ENCODE peak calls at places on chromosome 6, in eight cellular contexts. L is psoas muscle, H is HL-60, G is dorsolateral prefrontal cortex, B is GM12864, D is brain microvascular endothelial cell, T is transverse colon, M is epithelial cell of proximal tubule. X is an unnamed sample.

GRCh38 chr6:88164061-88164460 is 2.1 kb downstream of the CNR1 start:
- DNase-seq in L (no peak), H (no peak), G (no peak), B (no peak), D (no peak), T (no peak), M (no peak), X (no peak)

GRCh38 chr6:24766685-24767462 is 7.9 kb upstream of the GMNN start:
- DNase-seq in L (no peak), H (no peak), G (no peak), B (no peak), D (no peak), T (no peak), M (no peak), X (no peak)

GRCh38 chr6:149044394-149044965 is 273.0 kb upstream of the TAB2 start:
- DNase-seq in L (no peak), H (no peak), G (no peak), B (no peak), D (no peak), T (no peak), M (no peak), X (no peak)

GRCh38 chr6:109069746-109070145 is 24.9 kb downstream of the SESN1 start:
- DNase-seq in L (no peak), H (no peak), G (no peak), B (no peak), D (no peak), T (no peak), M (no peak), X (no peak)

GRCh38 chr6:2363211-2363610 is 117.8 kb upstream of the GMDS start:
- DNase-seq in L (no peak), H (no peak), G (no peak), B (no peak), D (peak), T (no peak), M (no peak), X (no peak)

GRCh38 chr6:28885149-28885738 is 38.5 kb downstream of the TRIM27 start:
- DNase-seq in L (no peak), H (no peak), G (no peak), B (no peak), D (no peak), T (no peak), M (no peak), X (no peak)

GRCh38 chr6:133704371-133704770 is 184.5 kb upstream of the TCF21 start:
- DNase-seq in L (no peak), H (no peak), G (no peak), B (no peak), D (no peak), T (no peak), M (no peak), X (no peak)

GRCh38 chr6:28824793-28825731 is 98.7 kb downstream of the TRIM27 start:
- DNase-seq in L (no peak), H (no peak), G (no peak), B (no peak), D (no peak), T (no peak), M (no peak), X (no peak)

GRCh38 chr6:30789606-30790005 is 45.3 kb upstream of the IER3 start:
- DNase-seq in L (no peak), H (no peak), G (no peak), B (no peak), D (no peak), T (no peak), M (no peak), X (no peak)

GRCh38 chr6:44649365-44650025 is 262.0 kb downstream of the CDC5L start:
- DNase-seq in L (no peak), H (no peak), G (no peak), B (no peak), D (no peak), T (no peak), M (no peak), X (no peak)

GRCh38 chr6:158338311-158339112 is 26.2 kb downstream of the TULP4 start:
- DNase-seq in L (no peak), H (no peak), G (no peak), B (no peak), D (no peak), T (no peak), M (no peak), X (no peak)

GRCh38 chr6:17725083-17725482 is 18.4 kb upstream of the NUP153 start:
- DNase-seq in L (no peak), H (no peak), G (no peak), B (no peak), D (peak), T (peak), M (no peak), X (no peak)

GRCh38 chr6:136677822-136678221 is 114.5 kb downstream of the MAP3K5 start:
- DNase-seq in L (no peak), H (no peak), G (no peak), B (no peak), D (no peak), T (no peak), M (no peak), X (no peak)

GRCh38 chr6:112214749-112215269 is 39.6 kb downstream of the LAMA4 start:
- DNase-seq in L (no peak), H (no peak), G (no peak), B (no peak), D (no peak), T (no peak), M (no peak), X (no peak)

GRCh38 chr6:39083111-39083702 is 31.8 kb downstream of the SAYSD1 start:
- DNase-seq in L (no peak), H (no peak), G (no peak), B (no peak), D (no peak), T (no peak), M (no peak), X (no peak)

GRCh38 chr6:152748843-152749242 is 1.8 kb upstream of the VIP start:
- DNase-seq in L (no peak), H (no peak), G (no peak), B (no peak), D (no peak), T (no peak), M (no peak), X (no peak)

GRCh38 chr6:145811741-145812140 is 2.9 kb downstream of the FBXO30 start:
- DNase-seq in L (no peak), H (no peak), G (no peak), B (no peak), D (no peak), T (no peak), M (no peak), X (no peak)

GRCh38 chr6:168385858-168386735 is 54.9 kb upstream of the SMOC2 start:
- DNase-seq in L (no peak), H (no peak), G (no peak), B (no peak), D (no peak), T (no peak), M (no peak), X (no peak)

GRCh38 chr6:36839819-36840379 is 655 bp upstream of the CPNE5 start:
- DNase-seq in L (peak), H (peak), G (no peak), B (no peak), D (no peak), T (no peak), M (no peak), X (no peak)

GRCh38 chr6:153129873-153130514 is 1.1 kb downstream of the RGS17 start:
- DNase-seq in L (no peak), H (no peak), G (peak), B (no peak), D (peak), T (no peak), M (no peak), X (no peak)

GRCh38 chr6:53679446-53679933 is 13.9 kb upstream of the KLHL31 start:
- DNase-seq in L (no peak), H (peak), G (no peak), B (no peak), D (peak), T (no peak), M (peak), X (no peak)

GRCh38 chr6:3701631-3702030 is 49.9 kb downstream of the PXDC1 start:
- DNase-seq in L (no peak), H (no peak), G (no peak), B (no peak), D (no peak), T (no peak), M (no peak), X (no peak)
- TF ChIP-seq CTCF in L (no peak), H (no peak), G (no peak), B (no peak), D (no peak), T (no peak), M (no peak), X (no peak)

GRCh38 chr6:140052757-140053729 is 678.6 kb upstream of the CITED2 start:
- DNase-seq in L (no peak), H (no peak), G (no peak), B (no peak), D (peak), T (no peak), M (no peak), X (no peak)
- TF ChIP-seq CTCF in L (no peak), H (peak), G (no peak), B (peak), D (peak), T (peak), M (peak), X (peak)

GRCh38 chr6:119110601-119111548 is 32.4 kb upstream of the FAM184A start:
- DNase-seq in L (no peak), H (peak), G (peak), B (peak), D (peak), T (peak), M (peak), X (no peak)
- TF ChIP-seq CTCF in L (peak), H (peak), G (peak), B (peak), D (peak), T (peak), M (peak), X (peak)

DNA sequence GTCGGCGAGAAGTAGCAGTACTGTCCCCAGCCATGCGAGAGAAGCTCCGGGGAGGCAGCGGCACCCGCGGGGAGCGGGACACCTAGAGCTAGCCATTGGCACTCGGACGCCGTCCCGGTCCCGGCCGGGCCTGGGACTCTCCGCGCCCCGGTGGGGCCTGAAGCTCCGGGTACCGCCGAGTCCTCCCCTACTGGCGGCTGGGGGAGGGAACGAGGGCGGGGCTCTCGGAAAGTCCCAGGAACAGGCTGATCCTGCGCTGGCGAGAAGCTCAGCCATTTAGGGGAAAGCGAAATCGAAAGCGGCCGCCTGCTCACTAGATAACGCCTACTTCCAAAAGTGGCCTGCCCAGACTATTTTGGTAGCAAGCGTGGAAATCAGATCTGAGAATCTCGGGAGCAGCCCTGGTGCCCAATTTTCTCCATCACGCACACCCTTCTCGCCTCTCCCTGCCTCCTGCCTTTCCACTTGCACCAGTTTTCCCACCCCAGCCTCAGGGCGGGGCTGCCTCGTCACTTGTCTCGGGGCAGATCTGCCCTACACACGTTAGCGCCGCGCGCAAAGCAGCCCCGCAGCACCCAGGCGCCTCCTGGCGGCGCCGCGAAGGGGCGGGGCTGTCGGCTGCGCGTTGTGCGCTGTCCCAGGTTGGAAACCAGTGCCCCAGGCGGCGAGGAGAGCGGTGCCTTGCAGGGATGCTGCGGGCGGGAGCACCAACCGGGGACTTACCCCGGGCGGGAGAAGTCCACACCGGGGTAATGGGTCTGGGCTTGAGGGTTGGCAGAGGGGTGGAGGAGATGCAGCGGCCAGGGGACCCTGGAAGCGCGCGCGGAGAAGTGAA is at the start of the genes PSMB9 and TAP1:
- DNase-seq in L (peak), H (peak), G (peak), B (no peak), D (peak), T (peak), M (peak), X (peak)
- TF ChIP-seq CTCF in L (peak), H (peak), G (peak), B (peak), D (peak), T (peak), M (peak), X (peak)

GRCh38 chr6:130364224-130364780 is 1.5 kb upstream of the TMEM200A start:
- DNase-seq in L (no peak), H (no peak), G (no peak), B (no peak), D (no peak), T (no peak), M (no peak), X (no peak)

GRCh38 chr6:130367767-130368166 is 1.9 kb downstream of the TMEM200A start:
- DNase-seq in L (no peak), H (no peak), G (no peak), B (no peak), D (no peak), T (no peak), M (no peak), X (no peak)

GRCh38 chr6:130362128-130362527 is 3.7 kb upstream of the TMEM200A start:
- DNase-seq in L (no peak), H (no peak), G (no peak), B (no peak), D (no peak), T (peak), M (no peak), X (no peak)

GRCh38 chr6:130366011-130366963 is at the start of gene TMEM200A:
- DNase-seq in L (peak), H (no peak), G (no peak), B (no peak), D (peak), T (peak), M (no peak), X (peak)

DNA sequence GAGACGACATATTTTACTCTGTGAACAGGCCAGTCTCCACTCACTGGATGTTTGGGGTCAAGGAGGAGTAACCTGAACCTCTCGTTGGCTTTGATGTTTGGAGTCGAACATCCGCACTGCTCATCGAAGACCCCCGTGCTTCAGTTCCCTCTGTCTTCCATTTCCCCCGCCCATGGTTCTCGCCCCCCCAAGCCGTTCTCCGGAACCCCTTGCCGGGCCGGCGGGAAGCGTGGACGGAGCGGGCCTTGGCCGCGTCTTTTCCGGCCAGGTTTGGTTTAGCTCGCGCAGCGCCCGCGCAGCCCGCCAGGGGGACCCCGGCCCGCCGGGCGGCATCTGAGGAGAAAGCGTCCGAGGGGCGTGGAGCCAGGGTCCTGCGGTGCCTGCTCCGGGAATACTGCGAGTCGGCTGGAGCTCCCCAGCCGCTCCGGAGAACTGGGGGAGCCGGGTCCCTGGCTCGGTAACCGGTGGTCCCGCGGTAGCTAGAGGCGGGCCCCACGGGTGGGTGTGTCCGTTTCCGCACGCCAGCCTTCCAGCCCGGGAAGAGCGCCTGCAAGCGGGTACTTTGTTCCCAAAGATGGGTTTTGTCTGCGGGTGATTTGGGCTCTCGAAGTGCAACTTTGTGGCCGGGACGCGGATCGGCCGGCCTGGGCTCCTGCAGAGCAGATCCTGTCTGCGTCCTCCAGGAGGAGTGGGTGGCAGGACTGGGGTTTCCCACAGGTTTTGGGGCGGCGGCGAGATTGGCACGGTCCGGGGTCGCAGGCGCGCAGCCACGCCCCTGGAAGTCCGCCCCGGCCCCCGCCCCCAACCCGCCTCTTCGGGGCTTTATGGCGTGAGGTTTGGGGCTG is 429 bp upstream of the TMEM200A start:
- DNase-seq in L (peak), H (peak), G (no peak), B (no peak), D (peak), T (peak), M (no peak), X (peak)
- TF ChIP-seq CTCF in L (peak), H (no peak), G (peak), B (peak), D (peak), T (peak), M (peak), X (peak)